ENCODE peak calls at places on chromosomes 4 and X, in five cellular contexts. B is AG04450, W is brain microvascular endothelial cell, A is tibial artery, Q is AG10803. E is an unnamed sample.

GRCh38 chr4:13092702-13093101 is 391.4 kb downstream of the RAB28 start:
- DNase-seq in W (no peak), A (peak), Q (no peak), B (no peak), E (no peak)

GRCh38 chr4:181858746-181859145 is 384.5 kb upstream of the TENM3 start:
- DNase-seq in A (no peak), W (no peak), Q (peak), B (no peak), E (no peak)

GRCh38 chr4:147596976-147597375 is 20.2 kb upstream of the TMEM184C start:
- DNase-seq in A (no peak), W (peak), Q (peak), B (peak), E (no peak)

GRCh38 chr4:114563536-114564315 is 34.9 kb upstream of the UGT8 start:
- DNase-seq in Q (peak), B (no peak), W (peak), A (no peak), E (no peak)

GRCh38 chr4:119692001-119692400 is 63.4 kb upstream of the PDE5A start:
- DNase-seq in A (peak), B (no peak), Q (peak), W (peak), E (no peak)

GRCh38 chr4:62014982-62015739 is 815.0 kb downstream of the ADGRL3 start:
- DNase-seq in W (no peak), B (no peak), Q (no peak), A (no peak), E (no peak)

GRCh38 chrX:10447577-10448214 is 172.7 kb downstream of the MID1 start:
- DNase-seq in B (no peak), A (no peak), W (peak), Q (peak), E (no peak)

GRCh38 chrX:24990585-24990984 is 25.2 kb downstream of the ARX start:
- DNase-seq in B (no peak), W (no peak), Q (no peak), A (no peak), E (no peak)

GRCh38 chr4:124206779-124207605 is 505.5 kb downstream of the ANKRD50 start:
- DNase-seq in B (no peak), W (peak), A (no peak), Q (peak), E (no peak)

GRCh38 chr4:97984545-97985131 is 158.6 kb downstream of the STPG2 start:
- DNase-seq in B (no peak), A (no peak), Q (no peak), W (no peak), E (no peak)

GRCh38 chr4:108320066-108320465 is 151.3 kb upstream of the LEF1 start:
- DNase-seq in Q (no peak), A (no peak), B (no peak), W (no peak), E (no peak)

GRCh38 chr4:152815078-152815477 is 35.3 kb downstream of the ARFIP1 start:
- DNase-seq in A (no peak), Q (peak), B (no peak), W (no peak), E (no peak)

GRCh38 chr4:16192067-16192466 is 34.2 kb downstream of the TAPT1 start:
- DNase-seq in Q (no peak), W (no peak), A (no peak), B (no peak), E (no peak)

GRCh38 chr4:38979511-38980230 is 52.5 kb downstream of the TMEM156 start:
- DNase-seq in Q (peak), W (no peak), A (no peak), B (no peak), E (no peak)

GRCh38 chr4:58843456-58843855 is 1733.3 kb upstream of the IGFBP7 start:
- DNase-seq in B (no peak), A (no peak), Q (no peak), W (no peak), E (no peak)

GRCh38 chr4:82099863-82100579 is 273.8 kb downstream of the HNRNPD start:
- DNase-seq in W (no peak), Q (peak), A (no peak), B (no peak), E (no peak)

GRCh38 chrX:698246-698645 is 67.7 kb downstream of the SHOX start:
- DNase-seq in Q (peak), B (no peak), W (no peak), A (no peak), E (peak)

GRCh38 chr4:13829457-13829856 is 201.9 kb upstream of the BOD1L1 start:
- DNase-seq in Q (no peak), B (no peak), W (no peak), A (no peak), E (no peak)

GRCh38 chrX:124346064-124346876 is at the start of gene SH2D1A:
- DNase-seq in Q (no peak), B (no peak), A (no peak), W (no peak), E (no peak)

GRCh38 chr4:158865520-158866177 is 96.8 kb downstream of the FNIP2 start:
- DNase-seq in Q (no peak), A (no peak), W (no peak), B (no peak), E (no peak)

GRCh38 chrX:53678667-53679066 is 7.9 kb downstream of the HUWE1 start:
- DNase-seq in Q (no peak), B (no peak), W (no peak), A (no peak), E (no peak)

GRCh38 chr4:28744066-28744465 is 1883.4 kb downstream of the STIM2 start:
- DNase-seq in B (no peak), W (no peak), A (no peak), Q (peak), E (no peak)

GRCh38 chrX:132033166-132033565 is 10.1 kb downstream of the STK26 start:
- DNase-seq in W (no peak), A (no peak), Q (no peak), B (no peak), E (no peak)

GRCh38 chr4:52931238-52931637 is 69.1 kb downstream of the RASL11B start:
- DNase-seq in A (no peak), B (no peak), Q (no peak), W (no peak), E (no peak)

GRCh38 chr4:169282429-169283113 is 11.8 kb upstream of the SH3RF1 start:
- DNase-seq in B (no peak), Q (no peak), A (no peak), W (no peak), E (no peak)

GRCh38 chr4:13849778-13850177 is 222.3 kb upstream of the BOD1L1 start:
- DNase-seq in Q (no peak), W (no peak), B (no peak), A (no peak), E (no peak)

DNA sequence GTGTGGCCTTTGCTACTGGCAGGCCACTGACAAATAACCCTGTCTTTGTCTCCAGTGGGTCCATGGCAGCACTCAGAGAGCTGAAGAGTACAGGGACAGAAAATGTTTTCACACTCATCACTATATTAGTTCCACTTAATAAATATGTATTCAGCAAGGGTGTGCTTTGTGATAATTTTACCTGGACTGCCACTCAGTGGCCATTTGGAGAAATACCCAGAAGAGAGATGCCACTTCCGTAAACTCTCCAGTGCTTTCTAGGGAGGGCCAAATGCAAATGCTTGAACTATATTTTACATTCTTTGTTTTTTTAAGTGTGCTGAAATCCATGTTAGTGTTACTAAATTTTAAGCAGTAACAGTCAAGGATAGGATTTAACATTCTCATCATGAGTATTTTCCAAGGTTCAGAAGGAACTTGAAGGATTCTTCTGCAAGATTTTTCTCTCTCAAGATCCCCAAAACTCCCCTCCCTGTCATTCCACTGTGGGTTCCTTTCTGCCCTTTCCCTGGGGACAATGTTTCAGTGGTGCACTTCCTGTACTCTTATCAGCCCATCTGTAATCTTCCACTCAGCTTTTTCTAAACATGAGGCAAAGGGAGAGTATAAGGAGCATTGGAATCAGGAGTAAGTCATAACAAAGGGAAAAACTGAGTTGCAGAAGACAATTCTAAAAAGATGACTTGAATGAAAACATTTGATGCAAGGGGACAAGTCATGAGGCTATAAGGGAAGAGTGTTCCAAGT is 46.0 kb downstream of the TFDP3 start:
- DNase-seq in A (no peak), Q (no peak), W (peak), B (no peak), E (no peak)
- TF ChIP-seq CTCF in A (peak), Q (no peak), W (peak), B (peak), E (no peak)

GRCh38 chr4:74793757-74794340 is 474 bp downstream of the BTC start:
- DNase-seq in B (no peak), W (no peak), A (peak), Q (no peak), E (peak)
- TF ChIP-seq CTCF in B (no peak), W (peak), A (peak), Q (peak), E (no peak)

GRCh38 chr4:87053064-87053693 is 118.4 kb downstream of the AFF1 start:
- DNase-seq in B (no peak), W (no peak), Q (no peak), A (no peak), E (no peak)

GRCh38 chr4:87054900-87055299 is 120.1 kb downstream of the AFF1 start:
- DNase-seq in W (no peak), Q (no peak), A (no peak), B (no peak), E (no peak)

GRCh38 chr4:87055340-87055739 is 120.5 kb downstream of the AFF1 start:
- DNase-seq in B (no peak), W (no peak), Q (no peak), A (no peak), E (no peak)

GRCh38 chr4:87052615-87053014 is 117.8 kb downstream of the AFF1 start:
- DNase-seq in Q (no peak), B (no peak), W (no peak), A (no peak), E (no peak)

GRCh38 chr4:87053802-87054767 is 119.3 kb downstream of the AFF1 start:
- DNase-seq in Q (no peak), W (no peak), B (no peak), A (no peak), E (no peak)
- TF ChIP-seq CTCF in Q (no peak), W (no peak), B (no peak), A (no peak), E (no peak)

GRCh38 chr4:112753333-112753732 is 116.4 kb downstream of the LARP7 start:
- DNase-seq in W (no peak), B (no peak), A (no peak), Q (no peak), E (no peak)

GRCh38 chr4:112759313-112759712 is 122.4 kb downstream of the LARP7 start:
- DNase-seq in B (no peak), W (no peak), A (no peak), Q (no peak), E (no peak)
- TF ChIP-seq CTCF in B (no peak), W (no peak), A (no peak), Q (no peak), E (no peak)

E was measured in CD14-positive monocyte.